ENCODE peak calls at places on chromosomes 13 and 19, in ten cellular contexts. Y is H1, W is PC-3, T is hepatocyte, K is fibroblast of lung, R is neural progenitor cell, J is endothelial cell of umbilical vein, U is GM23338, G is HCT116, O is keratinocyte. L is an unnamed sample.

GRCh38 chr13:91698767-91699166 is 300.3 kb downstream of the GPC5 start:
- DNase-seq in J (no peak), W (no peak), G (no peak), U (no peak), Y (no peak), K (no peak), R (no peak), O (no peak), T (no peak), L (no peak)

GRCh38 chr13:35979378-35979911 is 151.7 kb downstream of the DCLK1 start:
- DNase-seq in K (peak), U (no peak), R (no peak), G (no peak), T (peak), Y (no peak), W (peak), J (peak), O (no peak), L (peak)

GRCh38 chr13:45784755-45785675 is 66.5 kb downstream of the SIAH3 start:
- DNase-seq in U (no peak), J (no peak), W (no peak), O (no peak), Y (no peak), G (no peak), T (no peak), K (no peak), R (no peak), L (no peak)

GRCh38 chr19:55636723-55637122 is 4.1 kb upstream of the ZNF580 start:
- DNase-seq in W (no peak), K (no peak), Y (no peak), J (no peak), O (no peak), T (no peak), G (no peak), U (no peak), R (no peak), L (no peak)

GRCh38 chr13:44865722-44866484 is 123.4 kb downstream of the NUFIP1 start:
- DNase-seq in R (no peak), G (no peak), T (no peak), W (no peak), Y (no peak), J (no peak), O (no peak), K (no peak), U (no peak), L (no peak)

GRCh38 chr13:111115051-111115840 is at the start of gene ARHGEF7:
- DNase-seq in U (peak), T (peak), O (no peak), W (no peak), R (peak), K (peak), Y (peak), G (no peak), J (no peak), L (peak)

GRCh38 chr19:42282036-42282762 is 13.1 kb downstream of the CIC start:
- DNase-seq in O (no peak), Y (peak), R (peak), G (no peak), J (no peak), K (peak), U (no peak), W (no peak), T (peak), L (peak)

GRCh38 chr13:106376411-106377112 is 158.9 kb downstream of the EFNB2 start:
- DNase-seq in O (no peak), G (peak), U (peak), R (no peak), Y (no peak), J (peak), W (peak), K (peak), T (no peak), L (peak)

GRCh38 chr13:89846890-89847585 is 1500.4 kb upstream of the MIR17HG start:
- DNase-seq in Y (no peak), T (no peak), U (no peak), J (no peak), O (no peak), W (peak), G (no peak), K (no peak), R (no peak), L (peak)

GRCh38 chr19:37969695-37970094 is 62.7 kb downstream of the SIPA1L3 start:
- DNase-seq in Y (no peak), J (no peak), R (no peak), T (no peak), W (no peak), K (no peak), G (no peak), U (no peak), O (no peak), L (no peak)

GRCh38 chr13:28744091-28744536 is 25.3 kb upstream of the SLC46A3 start:
- DNase-seq in U (peak), W (peak), R (no peak), G (no peak), K (peak), J (peak), Y (peak), O (no peak), T (no peak), L (peak)

GRCh38 chr13:76848596-76848995 is 37.6 kb downstream of the KCTD12 start:
- DNase-seq in Y (no peak), O (no peak), W (no peak), G (no peak), K (no peak), T (no peak), U (no peak), J (no peak), R (no peak), L (peak)

GRCh38 chr13:42594577-42595571 is 20.9 kb downstream of the TNFSF11 start:
- DNase-seq in U (peak), J (peak), O (no peak), R (peak), G (peak), T (peak), Y (no peak), W (peak), K (peak), L (peak)

GRCh38 chr13:39379667-39380655 is 223.0 kb downstream of the LHFPL6 start:
- DNase-seq in U (no peak), O (no peak), K (peak), R (no peak), W (no peak), J (no peak), T (no peak), Y (no peak), G (no peak), L (peak)

GRCh38 chr13:110055089-110055488 is 251.9 kb downstream of the COL4A1 start:
- DNase-seq in T (no peak), J (no peak), R (no peak), G (no peak), Y (no peak), K (peak), U (no peak), O (no peak), W (no peak), L (peak)

GRCh38 chr19:46366620-46367277 is 19.9 kb downstream of the PPP5C start:
- DNase-seq in Y (no peak), W (no peak), G (no peak), U (no peak), O (no peak), J (no peak), R (no peak), K (no peak), T (no peak), L (no peak)

GRCh38 chr13:93079294-93079693 is 147.3 kb upstream of the GPC6 start:
- DNase-seq in T (no peak), U (no peak), J (no peak), O (no peak), K (peak), R (no peak), Y (no peak), G (no peak), W (peak), L (peak)

GRCh38 chr13:20197361-20197834 is 4.7 kb upstream of the GJB2 start:
- DNase-seq in T (peak), G (peak), O (no peak), K (peak), U (peak), Y (no peak), J (peak), R (peak), W (peak), L (peak)

GRCh38 chr13:71870036-71870435 is 3.0 kb upstream of the DACH1 start:
- DNase-seq in U (peak), J (no peak), K (no peak), O (no peak), W (no peak), T (no peak), R (peak), G (no peak), Y (no peak), L (no peak)

GRCh38 chr13:71871180-71871754 is 4.3 kb upstream of the DACH1 start:
- DNase-seq in W (no peak), U (no peak), R (no peak), O (no peak), J (no peak), Y (no peak), K (no peak), G (no peak), T (no peak), L (no peak)

GRCh38 chr13:71873418-71874276 is 6.6 kb upstream of the DACH1 start:
- DNase-seq in W (no peak), O (no peak), R (no peak), K (no peak), U (no peak), Y (no peak), G (no peak), T (no peak), J (no peak), L (no peak)

GRCh38 chr13:71869274-71869673 is 2.3 kb upstream of the DACH1 start:
- DNase-seq in Y (no peak), G (no peak), K (no peak), O (no peak), U (peak), R (peak), W (no peak), J (no peak), T (no peak), L (no peak)

GRCh38 chr13:71871844-71872243 is 4.8 kb upstream of the DACH1 start:
- DNase-seq in O (no peak), U (no peak), T (no peak), G (no peak), K (no peak), R (no peak), Y (no peak), J (no peak), W (no peak), L (no peak)
- TF ChIP-seq EZH2 in O (no peak), U (no peak), T (no peak), G (no peak), K (no peak), R (no peak), Y (no peak), J (no peak), W (no peak), L (no peak)

DNA sequence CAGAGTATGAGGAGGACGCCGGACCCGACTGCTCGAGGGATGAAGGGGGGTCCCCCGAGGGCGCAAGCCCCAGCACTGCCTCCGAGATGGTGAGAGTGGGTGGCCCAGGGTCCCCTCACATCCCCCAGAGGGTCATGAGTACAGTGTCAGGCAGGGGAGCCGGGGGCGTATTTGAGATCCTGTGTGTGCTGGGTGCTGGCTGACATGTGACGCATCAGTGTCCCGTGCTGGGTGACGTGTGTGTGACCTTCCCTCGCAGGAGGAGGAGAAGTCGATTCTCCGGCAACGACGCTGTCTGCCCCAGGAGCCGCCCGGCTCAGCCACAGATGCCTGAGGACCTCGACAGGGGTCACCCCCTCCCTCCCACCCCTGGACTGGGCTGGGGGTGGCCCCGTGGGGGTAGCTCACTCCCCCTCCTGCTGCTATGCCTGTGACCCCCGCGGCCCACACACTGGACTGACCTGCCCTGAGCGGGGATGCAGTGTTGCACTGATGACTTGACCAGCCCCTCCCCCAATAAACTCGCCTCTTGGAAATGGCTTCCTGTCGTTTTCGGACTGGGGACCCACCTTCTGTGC is 25.8 kb downstream of the PNPLA6 start:
- DNase-seq in W (no peak), Y (no peak), O (no peak), T (no peak), G (no peak), K (no peak), R (no peak), U (no peak), J (no peak), L (no peak)
- TF ChIP-seq EZH2 in W (no peak), Y (no peak), O (no peak), T (no peak), G (no peak), K (no peak), R (no peak), U (no peak), J (no peak), L (no peak)

DNA sequence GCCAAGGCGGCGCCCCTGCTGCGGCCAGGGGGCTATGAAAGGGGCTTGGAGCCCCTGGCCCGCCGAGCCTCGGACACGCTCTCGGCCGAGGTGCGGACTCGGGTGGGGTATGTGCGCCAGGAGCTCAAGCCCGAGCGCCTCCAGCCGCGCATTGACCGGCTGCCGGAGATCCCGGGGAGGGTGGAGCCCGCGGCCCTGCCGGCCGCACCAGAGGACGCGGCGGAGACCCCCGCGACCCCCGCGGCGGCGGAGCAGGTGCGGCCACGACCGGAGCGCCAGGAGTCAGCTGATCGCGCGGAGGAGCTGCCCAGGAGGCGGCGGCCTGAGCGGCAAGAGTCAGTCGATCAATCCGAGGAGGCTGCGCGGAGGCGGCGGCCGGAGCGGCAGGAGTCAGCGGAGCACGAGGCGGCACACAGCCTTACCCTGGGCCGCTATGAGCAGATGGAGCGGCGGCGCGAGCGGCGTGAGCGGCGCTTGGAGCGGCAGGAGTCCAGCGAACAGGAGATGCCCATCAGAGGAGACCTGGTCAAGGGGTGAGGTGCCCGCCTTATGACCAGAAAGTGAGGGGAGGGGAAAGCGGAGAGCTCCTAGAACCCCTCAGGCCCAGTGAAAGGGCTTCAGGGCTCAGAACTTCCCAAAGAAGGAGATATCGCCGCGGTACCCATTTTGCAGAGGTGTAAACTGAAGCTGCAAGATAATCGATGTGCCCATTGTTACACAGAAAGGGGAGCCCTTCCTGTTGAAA is 8.8 kb upstream of the SHKBP1 start:
- DNase-seq in U (peak), Y (peak), T (no peak), J (no peak), K (peak), O (no peak), W (no peak), G (no peak), R (peak), L (peak)
- TF ChIP-seq EZH2 in U (peak), Y (peak), T (peak), J (peak), K (no peak), O (peak), W (no peak), G (no peak), R (peak), L (no peak)

DNA sequence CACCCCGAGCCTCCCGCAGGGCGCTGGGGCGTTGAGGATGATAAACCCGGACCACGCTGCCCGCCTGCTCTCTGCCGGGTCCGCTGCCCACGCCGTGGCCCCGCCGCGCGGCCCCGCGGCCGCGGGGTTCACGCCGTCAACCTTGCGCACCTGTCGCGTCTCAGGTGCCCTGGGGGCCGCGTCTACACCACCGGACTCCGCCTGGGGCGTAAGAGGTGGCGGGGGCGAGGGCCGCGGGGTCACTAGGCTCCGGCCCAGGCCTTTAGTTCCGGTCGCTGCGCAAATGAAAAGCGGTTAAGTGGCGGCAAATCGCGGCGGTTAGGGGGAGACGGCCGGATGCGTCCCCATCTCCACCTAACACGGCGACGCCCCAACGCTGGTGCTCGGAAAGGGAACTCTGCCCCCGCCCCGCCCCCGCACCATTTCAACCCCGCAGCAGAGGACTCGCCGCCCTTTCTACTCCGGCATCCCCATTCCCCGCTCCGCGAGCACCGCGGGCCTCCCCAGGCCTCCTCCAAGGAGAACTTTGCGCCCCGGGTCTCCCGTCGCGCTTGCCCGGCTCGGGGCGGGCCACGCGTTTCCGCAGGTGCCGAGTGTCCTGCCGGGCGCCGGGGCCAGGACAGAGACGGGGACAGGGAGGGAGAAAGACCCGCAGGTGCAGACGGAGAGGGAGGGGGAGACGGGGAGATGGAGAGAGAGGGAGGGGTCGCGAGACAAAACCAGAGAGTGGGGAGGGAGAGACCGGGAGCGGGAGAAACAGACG is 4.3 kb downstream of the ONECUT3 start:
- DNase-seq in Y (no peak), J (no peak), O (no peak), U (no peak), G (no peak), T (no peak), K (no peak), W (no peak), R (peak), L (no peak)
- TF ChIP-seq EZH2 in Y (peak), J (peak), O (peak), U (peak), G (no peak), T (peak), K (peak), W (no peak), R (peak), L (no peak)

GRCh38 chr13:99971576-99972189 is at the start of gene ZIC5:
- DNase-seq in R (peak), J (no peak), O (no peak), T (no peak), G (no peak), W (no peak), U (peak), K (no peak), Y (peak), L (no peak)

GRCh38 chr13:99972190-99972731 is 694 bp upstream of the ZIC5 start:
- DNase-seq in K (no peak), G (no peak), U (peak), T (no peak), R (peak), Y (no peak), W (no peak), O (no peak), J (no peak), L (no peak)

GRCh38 chr13:99969934-99970760 is 1.4 kb downstream of the ZIC5 start:
- DNase-seq in T (no peak), J (no peak), W (no peak), U (peak), O (no peak), Y (peak), G (peak), K (peak), R (peak), L (peak)

GRCh38 chr13:99969368-99969933 is 2.1 kb downstream of the ZIC5 start:
- DNase-seq in T (no peak), K (no peak), O (no peak), W (no peak), U (no peak), Y (no peak), R (peak), G (no peak), J (no peak), L (no peak)

DNA sequence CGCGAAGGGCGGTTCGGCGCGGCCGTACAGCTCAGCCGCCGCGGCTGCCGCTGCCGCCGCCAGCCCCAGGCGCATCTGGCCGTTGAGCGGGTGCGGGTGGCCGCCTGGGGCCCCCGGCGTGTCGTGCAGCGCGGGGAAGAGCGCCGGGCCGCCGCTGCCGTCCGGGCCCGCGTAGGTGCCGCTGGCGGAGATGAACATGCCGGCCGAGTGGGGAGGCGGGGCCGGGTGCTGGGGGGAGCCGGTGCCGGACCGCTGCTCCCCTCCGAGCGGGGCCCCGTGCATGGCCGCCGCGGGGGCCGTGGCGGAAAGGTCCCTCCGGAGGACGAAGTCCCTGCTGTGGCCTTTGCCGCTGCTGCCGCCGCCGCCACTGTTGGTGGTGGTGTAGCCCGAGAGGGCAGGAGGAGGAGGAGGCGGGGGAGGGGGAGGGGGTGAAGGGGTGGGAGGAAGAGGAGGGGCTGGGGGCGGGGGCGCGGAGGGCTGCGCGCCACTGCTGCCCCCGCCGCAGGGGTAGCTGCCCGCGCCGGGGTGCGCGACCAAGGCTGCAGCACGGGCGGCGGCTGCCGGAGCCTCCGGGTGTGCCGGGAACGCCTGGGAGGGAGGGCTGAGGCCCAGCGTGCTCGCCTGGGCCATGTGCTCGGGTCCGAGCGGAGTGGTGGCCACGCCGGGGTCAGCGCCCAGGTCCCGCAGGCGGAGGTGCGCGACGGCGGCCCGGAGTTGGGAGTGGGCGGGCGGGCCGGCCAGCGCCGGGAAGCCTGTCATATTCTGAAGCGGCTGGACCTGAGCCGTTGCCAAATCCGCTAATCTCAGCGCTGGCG is 599 bp downstream of the ZIC5 start:
- DNase-seq in J (no peak), K (no peak), U (peak), T (no peak), R (peak), O (no peak), Y (peak), W (no peak), G (no peak), L (peak)
- TF ChIP-seq EZH2 in J (no peak), K (no peak), U (no peak), T (no peak), R (no peak), O (peak), Y (no peak), W (no peak), G (no peak), L (no peak)

L was measured in GM23248.